ENCODE peak calls at places on chromosomes 6 and 20, in five cellular contexts. U is right lobe of liver, I is IMR-90, F is stomach, T is tibial nerve. O is an unnamed sample.
A peak's percentile ranks its signal among the peaks of the same experiment; 100 is the strongest.

GRCh38 chr6:149031545-149032317 is 284.9 kb downstream of the UST start:
- DNase-seq in U (no peak), I (peak; percentile 85), F (no peak), T (no peak), O (no peak)

GRCh38 chr20:63831696-63832686 is 927 bp upstream of the ZBTB46 start:
- DNase-seq in U (peak; percentile 63), I (no peak), F (peak; percentile 51), T (no peak), O (no peak)

GRCh38 chr6:157806496-157807215 is 16.4 kb upstream of the SNX9 start:
- DNase-seq in U (no peak), I (no peak), F (no peak), T (no peak), O (no peak)

GRCh38 chr6:43707767-43708166 is 20.2 kb upstream of the MRPS18A start:
- DNase-seq in U (no peak), I (no peak), F (no peak), T (no peak), O (no peak)

GRCh38 chr6:24227556-24227955 is 101.5 kb downstream of the NRSN1 start:
- DNase-seq in U (no peak), I (no peak), F (no peak), T (no peak), O (no peak)

GRCh38 chr6:42696526-42697267 is 25.7 kb downstream of the PRPH2 start:
- DNase-seq in U (peak; percentile 12), I (peak; percentile 71), F (no peak), T (peak; percentile 11), O (no peak)

GRCh38 chr6:44267252-44267651 is 1.9 kb upstream of the NFKBIE start:
- DNase-seq in U (no peak), I (no peak), F (no peak), T (no peak), O (no peak)

GRCh38 chr20:61861054-61861841 is 204.4 kb downstream of the TAF4 start:
- DNase-seq in U (no peak), I (no peak), F (no peak), T (no peak), O (no peak)

DNA sequence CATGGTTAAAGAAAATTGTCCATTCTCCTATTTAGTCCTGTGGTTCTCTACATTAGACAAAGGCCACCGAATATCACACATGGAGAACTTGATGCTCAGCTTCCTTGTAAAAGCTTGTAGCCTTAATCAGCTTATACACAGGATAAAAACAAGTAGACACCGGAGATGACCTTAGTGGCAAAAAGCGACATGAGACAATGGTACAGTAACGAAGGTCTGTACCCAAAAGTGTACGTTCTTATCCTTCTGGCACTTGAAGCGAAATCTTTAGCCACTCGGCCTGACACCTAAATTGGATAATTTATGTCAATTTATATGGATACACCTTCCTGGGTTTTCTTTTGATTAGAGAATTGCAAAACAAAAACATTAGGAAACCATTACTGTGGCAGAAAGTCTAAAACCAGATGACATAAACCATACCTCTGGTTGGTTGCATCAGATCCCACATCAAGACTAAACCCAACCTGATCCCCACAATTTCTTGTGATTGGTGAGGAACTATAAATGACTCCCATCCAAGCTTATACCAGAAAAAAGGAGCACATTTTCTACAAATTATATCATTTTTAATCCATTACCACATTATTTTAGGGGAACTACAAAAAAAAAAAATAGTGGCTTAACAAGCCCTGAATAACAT is 6.1 kb downstream of the RBM39 start:
- DNase-seq in U (no peak), I (no peak), F (no peak), T (no peak), O (no peak)
- H3K36me3 ChIP-seq in U (peaks cover 97% of the 10 kb centered on the region), I (peaks cover 66% of the 10 kb centered on the region), F (peaks cover 77% of the 10 kb centered on the region), T (no peaks in the 10 kb centered on the region), O (no peaks in the 10 kb centered on the region)

DNA sequence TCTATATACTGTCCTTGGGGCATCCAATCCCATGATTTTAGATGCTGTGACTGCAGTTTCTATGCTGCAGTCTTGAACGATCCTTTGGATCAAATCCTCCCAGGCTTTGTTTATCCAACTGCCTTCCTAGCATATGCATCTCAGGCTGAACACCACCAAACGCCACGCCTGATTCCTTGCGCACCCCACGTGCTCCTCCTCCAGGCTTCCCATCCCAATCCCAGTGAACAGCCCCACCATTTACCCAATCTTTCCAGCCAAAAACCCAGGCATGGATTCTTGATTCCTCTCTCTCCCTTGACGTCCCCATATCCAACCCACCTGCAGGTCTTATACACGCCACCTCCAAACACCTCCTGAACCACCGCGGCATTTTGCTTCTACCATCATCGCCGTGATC is 7.8 kb downstream of the PDE10A start:
- DNase-seq in U (no peak), I (no peak), F (no peak), T (no peak), O (no peak)
- TF ChIP-seq POLR2A in U (no peak), I (no peak), F (no peak), T (no peak), O (no peak)

GRCh38 chr6:111572216-111572706 is 33.4 kb downstream of the TRAF3IP2 start:
- DNase-seq in U (no peak), I (no peak), F (no peak), T (no peak), O (no peak)

GRCh38 chr6:111576302-111576701 is 29.4 kb downstream of the TRAF3IP2 start:
- DNase-seq in U (no peak), I (peak; percentile 67), F (no peak), T (no peak), O (no peak)

GRCh38 chr6:111569951-111570350 is 35.7 kb downstream of the TRAF3IP2 start:
- DNase-seq in U (no peak), I (no peak), F (no peak), T (no peak), O (no peak)

GRCh38 chr6:111573118-111573883 is 32.4 kb downstream of the TRAF3IP2 start:
- DNase-seq in U (no peak), I (peak; percentile 80), F (no peak), T (peak; percentile 57), O (peak; percentile 78)

GRCh38 chr6:111573892-111574800 is 31.5 kb downstream of the TRAF3IP2 start:
- DNase-seq in U (no peak), I (peak; percentile 98), F (no peak), T (no peak), O (no peak)
- H3K36me3 ChIP-seq in U (peaks cover 4% of the 10 kb centered on the region), I (peaks cover 17% of the 10 kb centered on the region), F (peaks cover 33% of the 10 kb centered on the region), T (no peaks in the 10 kb centered on the region), O (no peaks in the 10 kb centered on the region)

DNA sequence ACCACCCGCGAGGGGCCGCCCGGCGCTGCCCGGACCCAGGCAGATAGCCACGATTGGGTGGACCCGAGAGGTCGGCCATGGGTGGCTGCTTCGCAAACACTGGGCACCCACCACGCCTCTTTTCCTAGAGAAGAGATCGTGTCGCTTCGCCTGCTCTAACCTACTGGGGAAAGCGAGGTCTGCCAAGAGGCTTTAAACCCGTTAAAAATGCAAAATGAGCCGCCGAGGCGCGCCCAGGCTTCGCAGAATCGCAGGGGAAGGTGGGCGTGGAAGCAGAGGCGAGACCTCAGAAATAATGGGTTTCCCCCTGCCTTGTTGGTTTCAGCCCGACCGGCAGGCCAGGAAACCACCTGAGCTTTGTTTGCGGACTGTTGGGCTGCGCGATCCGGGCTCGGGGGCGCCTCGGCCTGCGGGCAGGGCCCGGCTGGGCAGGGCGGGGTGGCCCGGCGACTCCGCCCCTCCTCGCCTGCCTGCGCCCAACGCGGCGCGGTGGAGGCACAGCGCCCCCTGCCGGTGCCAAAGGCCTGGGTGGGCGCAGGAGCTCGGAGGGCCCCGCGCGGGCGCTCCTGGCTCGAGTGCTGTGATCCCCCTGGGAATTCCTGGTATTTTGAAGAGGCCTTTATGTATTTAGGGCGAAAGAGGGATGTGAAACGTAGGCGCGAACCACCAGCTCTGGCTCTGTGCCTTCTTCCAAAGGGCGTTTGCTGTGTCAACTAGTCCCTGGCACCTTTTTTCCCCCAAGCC is 1.6 kb downstream of the MARCKS start:
- DNase-seq in U (peak; percentile 87), I (peak; percentile 87), F (peak; percentile 92), T (peak; percentile 76), O (peak; percentile 92)
- TF ChIP-seq POLR2A in U (peak; percentile 81), I (peak; percentile 71), F (no peak), T (peak; percentile 82), O (no peak)

DNA sequence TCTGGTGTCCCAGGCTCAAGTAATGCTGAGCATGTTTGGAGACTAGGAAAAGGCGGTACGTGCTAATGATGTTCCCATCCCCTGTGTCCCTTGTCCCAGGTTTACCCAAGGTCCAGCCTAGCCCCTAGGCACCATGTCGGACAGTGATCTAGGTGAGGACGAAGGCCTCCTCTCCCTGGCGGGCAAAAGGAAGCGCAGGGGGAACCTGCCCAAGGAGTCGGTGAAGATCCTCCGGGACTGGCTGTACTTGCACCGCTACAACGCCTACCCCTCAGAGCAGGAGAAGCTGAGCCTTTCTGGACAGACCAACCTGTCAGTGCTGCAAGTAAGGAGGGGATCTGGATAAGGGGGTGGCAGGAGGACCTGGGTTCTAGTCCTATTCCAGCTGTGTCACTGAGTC is 5.2 kb downstream of the TGIF2 start:
- DNase-seq in U (no peak), I (no peak), F (no peak), T (no peak), O (no peak)
- H3K36me3 ChIP-seq in U (peaks cover 22% of the 10 kb centered on the region), I (peaks cover 26% of the 10 kb centered on the region), F (peaks cover 15% of the 10 kb centered on the region), T (peaks cover 10% of the 10 kb centered on the region), O (no peaks in the 10 kb centered on the region)

DNA sequence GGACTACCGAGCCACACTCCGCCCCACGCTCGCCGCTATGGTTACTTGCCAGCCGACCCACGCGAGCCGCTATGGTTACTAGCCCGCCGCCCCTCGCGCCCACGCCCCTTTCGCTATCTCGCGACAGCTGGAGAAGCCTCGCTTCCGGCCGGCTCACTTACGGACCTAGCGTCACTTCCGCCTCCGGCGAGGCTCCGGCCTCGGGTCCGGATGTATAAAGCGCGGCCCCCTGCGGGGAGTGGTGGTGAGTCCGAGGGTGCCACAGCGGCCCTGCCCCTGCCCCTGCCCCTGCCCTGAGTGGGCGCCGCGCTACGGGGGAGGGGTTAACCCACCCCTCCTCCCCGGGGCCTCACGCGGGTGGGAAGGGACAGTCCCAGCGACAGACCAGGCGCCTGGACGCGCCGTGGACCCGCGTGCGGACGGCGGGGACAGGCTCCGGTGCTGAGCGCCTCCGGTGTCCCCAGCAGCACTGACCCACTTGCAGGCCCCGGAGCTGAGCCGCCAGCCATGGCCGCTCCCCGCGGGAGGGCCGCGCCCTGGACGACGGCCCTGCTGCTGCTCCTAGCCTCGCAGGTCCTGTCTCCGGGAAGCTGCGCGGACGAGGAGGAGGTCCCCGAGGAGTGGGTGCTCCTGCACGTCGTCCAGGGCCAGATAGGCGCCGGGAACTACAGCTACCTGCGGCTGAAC is at the start of the genes C6orf120 and WDR27:
- DNase-seq in U (peak; percentile 98), I (peak; percentile 95), F (peak; percentile 97), T (peak; percentile 93), O (peak; percentile 93)
- TF ChIP-seq POLR2A in U (peak; percentile 97), I (peak; percentile 86), F (no peak), T (peak; percentile 80), O (peak; percentile 94)

O was measured in prostate gland.